ENCODE peak calls at places on chromosomes 6 and 20, in seven cellular contexts. C is activated T-cell treated with anti-CD3 and anti-CD28 coated beads for 1 hour; K is activated CD4-positive, CD25-positive, alpha-beta regulatory T cell; M is GM23338; D is fibroblast of gingiva; S is tibial artery; U is NCI-H446. Q is an unnamed sample.

GRCh38 chr6:35725721-35726438 is 11.0 kb upstream of the ARMC12 start:
- DNase-seq in C (no peak), K (no peak), M (no peak), D (peak), S (peak), U (no peak), Q (peak)

GRCh38 chr6:105163186-105163585 is 16.6 kb downstream of the POPDC3 start:
- DNase-seq in C (no peak), K (no peak), M (no peak), D (no peak), S (no peak), U (no peak), Q (no peak)

GRCh38 chr6:57040011-57040410 is 6.5 kb upstream of the KIAA1586 start:
- DNase-seq in C (no peak), K (no peak), M (peak), D (no peak), S (no peak), U (no peak), Q (no peak)

GRCh38 chr6:30061766-30062458 is 847 bp downstream of the POLR1H start:
- DNase-seq in C (no peak), K (no peak), M (peak), D (peak), S (peak), U (no peak), Q (no peak)

GRCh38 chr6:3738381-3739131 is 13.0 kb downstream of the PXDC1 start:
- DNase-seq in C (no peak), K (no peak), M (no peak), D (no peak), S (peak), U (no peak), Q (no peak)

GRCh38 chr6:162123797-162124196 is 603.8 kb downstream of the PRKN start:
- DNase-seq in C (no peak), K (no peak), M (peak), D (no peak), S (no peak), U (no peak), Q (no peak)

GRCh38 chr20:5180933-5181332 is 54.1 kb downstream of the CDS2 start:
- DNase-seq in C (no peak), K (no peak), M (no peak), D (peak), S (no peak), U (no peak), Q (no peak)

GRCh38 chr6:150599199-150600002 is at the start of gene PLEKHG1:
- DNase-seq in C (peak), K (peak), M (peak), D (peak), S (peak), U (no peak), Q (peak)

GRCh38 chr20:46991850-46992639 is 97.4 kb downstream of the EYA2 start:
- DNase-seq in C (no peak), K (no peak), M (peak), D (no peak), S (no peak), U (no peak), Q (no peak)

GRCh38 chr6:161138545-161139303 is 135.1 kb downstream of the AGPAT4 start:
- DNase-seq in C (no peak), K (no peak), M (peak), D (no peak), S (no peak), U (no peak), Q (no peak)

GRCh38 chr20:18978311-18978710 is 164.7 kb downstream of the SCP2D1 start:
- DNase-seq in C (no peak), K (no peak), M (no peak), D (no peak), S (no peak), U (no peak), Q (no peak)

GRCh38 chr6:133171989-133172604 is 69.1 kb upstream of the EYA4 start:
- DNase-seq in C (no peak), K (no peak), M (no peak), D (no peak), S (no peak), U (no peak), Q (no peak)

GRCh38 chr6:146282837-146283236 is 254.0 kb downstream of the GRM1 start:
- DNase-seq in C (no peak), K (no peak), M (no peak), D (no peak), S (no peak), U (no peak), Q (no peak)

GRCh38 chr6:157597461-157598312 is 216.7 kb downstream of the ZDHHC14 start:
- DNase-seq in C (no peak), K (no peak), M (peak), D (peak), S (no peak), U (no peak), Q (peak)

Q was measured in left cardiac atrium.